ENCODE peak calls at places on chromosomes 7 and 10, in six cellular contexts. One of them, this sample, is unnamed.

GRCh38 chr7:8147760-8148463 is 114.1 kb downstream of the ICA1 start:
- DNase-seq in foreskin fibroblast: no peak
- DNase-seq in SK-N-DZ: no peak
- DNase-seq in H7: no peak
- DNase-seq in H4: no peak
- DNase-seq in adrenal gland: no peak
- DNase-seq in this sample: no peak

GRCh38 chr10:60149003-60149402 is 240.7 kb downstream of the ANK3 start:
- DNase-seq in adrenal gland: no peak
- DNase-seq in SK-N-DZ: no peak
- DNase-seq in H4: no peak
- DNase-seq in H7: no peak
- DNase-seq in foreskin fibroblast: peak
- DNase-seq in this sample: no peak

GRCh38 chr10:124511205-124512039 is 49.8 kb downstream of the LHPP start:
- DNase-seq in H4: no peak
- DNase-seq in adrenal gland: no peak
- DNase-seq in SK-N-DZ: no peak
- DNase-seq in H7: peak
- DNase-seq in foreskin fibroblast: no peak
- DNase-seq in this sample: no peak

GRCh38 chr10:120423350-120424197 is 33.5 kb upstream of the PLPP4 start:
- DNase-seq in H7: peak
- DNase-seq in H4: peak
- DNase-seq in adrenal gland: peak
- DNase-seq in SK-N-DZ: peak
- DNase-seq in foreskin fibroblast: peak
- DNase-seq in this sample: peak

GRCh38 chr7:24943096-24943948 is 36.7 kb downstream of the OSBPL3 start:
- DNase-seq in adrenal gland: no peak
- DNase-seq in SK-N-DZ: no peak
- DNase-seq in H7: no peak
- DNase-seq in H4: no peak
- DNase-seq in foreskin fibroblast: peak
- DNase-seq in this sample: no peak

GRCh38 chr10:74799840-74800239 is 26.6 kb upstream of the KAT6B start:
- DNase-seq in H4: peak
- DNase-seq in SK-N-DZ: no peak
- DNase-seq in H7: no peak
- DNase-seq in adrenal gland: no peak
- DNase-seq in foreskin fibroblast: peak
- DNase-seq in this sample: no peak

GRCh38 chr7:132113536-132114409 is 462.5 kb downstream of the PLXNA4 start:
- DNase-seq in H7: no peak
- DNase-seq in SK-N-DZ: peak
- DNase-seq in foreskin fibroblast: no peak
- DNase-seq in adrenal gland: no peak
- DNase-seq in H4: no peak
- DNase-seq in this sample: no peak

GRCh38 chr10:132703305-132704007 is 82.5 kb downstream of the NKX6-2 start:
- DNase-seq in SK-N-DZ: no peak
- DNase-seq in adrenal gland: no peak
- DNase-seq in H7: no peak
- DNase-seq in H4: no peak
- DNase-seq in foreskin fibroblast: no peak
- DNase-seq in this sample: no peak

GRCh38 chr10:17199351-17199804 is 2.1 kb downstream of the TRDMT1 start:
- DNase-seq in foreskin fibroblast: peak
- DNase-seq in SK-N-DZ: peak
- DNase-seq in H4: peak
- DNase-seq in H7: peak
- DNase-seq in adrenal gland: no peak
- DNase-seq in this sample: no peak

GRCh38 chr7:849781-850180 is 17.5 kb downstream of the SUN1 start:
- DNase-seq in H4: no peak
- DNase-seq in adrenal gland: no peak
- DNase-seq in SK-N-DZ: no peak
- DNase-seq in H7: no peak
- DNase-seq in foreskin fibroblast: no peak
- DNase-seq in this sample: no peak

GRCh38 chr10:121087129-121087528 is 236.0 kb downstream of the WDR11 start:
- DNase-seq in SK-N-DZ: no peak
- DNase-seq in H4: no peak
- DNase-seq in H7: no peak
- DNase-seq in foreskin fibroblast: no peak
- DNase-seq in adrenal gland: peak
- DNase-seq in this sample: no peak

GRCh38 chr7:69808401-69808800 is 210.1 kb downstream of the AUTS2 start:
- DNase-seq in H4: peak
- DNase-seq in foreskin fibroblast: no peak
- DNase-seq in H7: no peak
- DNase-seq in SK-N-DZ: no peak
- DNase-seq in adrenal gland: no peak
- DNase-seq in this sample: no peak

GRCh38 chr10:71094712-71095390 is 117.5 kb upstream of the UNC5B start:
- DNase-seq in adrenal gland: no peak
- DNase-seq in H7: no peak
- DNase-seq in foreskin fibroblast: no peak
- DNase-seq in SK-N-DZ: no peak
- DNase-seq in H4: no peak
- DNase-seq in this sample: no peak

GRCh38 chr7:141158562-141158961 is 84.7 kb downstream of the TMEM178B start:
- DNase-seq in SK-N-DZ: no peak
- DNase-seq in foreskin fibroblast: peak
- DNase-seq in H4: peak
- DNase-seq in H7: no peak
- DNase-seq in adrenal gland: peak
- DNase-seq in this sample: no peak

GRCh38 chr7:93133020-93133419 is 15.2 kb downstream of the SAMD9L start:
- DNase-seq in foreskin fibroblast: no peak
- DNase-seq in H7: no peak
- DNase-seq in SK-N-DZ: no peak
- DNase-seq in H4: no peak
- DNase-seq in adrenal gland: no peak
- DNase-seq in this sample: no peak

GRCh38 chr7:43878867-43879266 is 9.6 kb upstream of the MRPS24 start:
- DNase-seq in H7: no peak
- DNase-seq in foreskin fibroblast: no peak
- DNase-seq in SK-N-DZ: no peak
- DNase-seq in H4: no peak
- DNase-seq in adrenal gland: no peak
- DNase-seq in this sample: no peak

This sample was measured in progenitor cell of endocrine pancreas.